ENCODE peak calls at places on chromosomes 7 and 10, in seven cellular contexts. M is stomach, Z is ovary, O is body of pancreas, T is lower leg skin, E is suprapubic skin, J is endothelial cell of umbilical vein. B is an unnamed sample.

GRCh38 chr7:69893915-69894314 is 295.6 kb downstream of the AUTS2 start:
- DNase-seq in T (no peak), Z (no peak), O (no peak), E (no peak), M (no peak), J (no peak), B (no peak)

GRCh38 chr10:525565-526315 is 163.7 kb downstream of the DIP2C start:
- DNase-seq in E (no peak), J (no peak), Z (peak; percentile 14), M (no peak), T (no peak), O (peak; percentile 8), B (no peak)

GRCh38 chr7:78130443-78131200 is 332.0 kb downstream of the PHTF2 start:
- DNase-seq in E (no peak), M (no peak), J (no peak), O (no peak), T (no peak), Z (no peak), B (no peak)

GRCh38 chr7:8147004-8147403 is 115.0 kb downstream of the ICA1 start:
- DNase-seq in E (no peak), J (no peak), O (no peak), Z (no peak), M (no peak), T (no peak), B (no peak)

GRCh38 chr7:1662767-1663166 is 7.3 kb upstream of the ELFN1 start:
- DNase-seq in E (peak; percentile 65), T (peak; percentile 67), J (no peak), M (no peak), O (no peak), Z (no peak), B (no peak)

GRCh38 chr7:29564455-29565185 is 985 bp downstream of the PRR15 start:
- DNase-seq in T (peak; percentile 88), Z (peak; percentile 70), J (peak; percentile 69), M (peak; percentile 81), O (peak; percentile 55), E (no peak), B (peak; percentile 76)

GRCh38 chr10:5450605-5451384 is 38.4 kb downstream of the NET1 start:
- DNase-seq in O (no peak), T (no peak), M (no peak), Z (no peak), E (no peak), J (peak; percentile 56), B (no peak)

GRCh38 chr10:16779375-16779774 is 37.8 kb downstream of the RSU1 start:
- DNase-seq in J (no peak), M (no peak), O (no peak), E (no peak), Z (no peak), T (no peak), B (no peak)

GRCh38 chr10:95877881-95878280 is 29.9 kb upstream of the CC2D2B start:
- DNase-seq in E (no peak), M (no peak), T (no peak), J (no peak), O (no peak), Z (no peak), B (no peak)

GRCh38 chr7:100865372-100865911 is 1.7 kb upstream of the TRIP6 start:
- DNase-seq in Z (no peak), J (peak; percentile 64), T (no peak), O (no peak), M (no peak), E (no peak), B (peak; percentile 53)

GRCh38 chr7:45590679-45591057 is 16.5 kb downstream of the ADCY1 start:
- DNase-seq in E (peak; percentile 43), J (no peak), T (peak; percentile 62), M (peak; percentile 22), Z (peak; percentile 8), O (no peak), B (peak; percentile 27)

GRCh38 chr10:62818426-62819011 is 2.4 kb upstream of the EGR2 start:
- DNase-seq in M (no peak), Z (peak; percentile 25), T (no peak), J (peak; percentile 6), O (no peak), E (no peak), B (peak; percentile 41)

GRCh38 chr10:29634764-29635625 is at the start of gene SVIL:
- DNase-seq in Z (peak; percentile 87), M (no peak), J (peak; percentile 67), T (peak; percentile 92), O (no peak), E (peak; percentile 86), B (peak; percentile 76)
- H3K4me3 ChIP-seq in Z (peak within 1 kb of the TSS; percentile 39), M (no peak within 1 kb of the TSS), J (no peak within 1 kb of the TSS), T (no peak within 1 kb of the TSS), O (no peak within 1 kb of the TSS), E (peak within 1 kb of the TSS; percentile 19), B (peak within 1 kb of the TSS; percentile 42)

GRCh38 chr7:22251284-22251683 is 105.7 kb downstream of the RAPGEF5 start:
- DNase-seq in J (no peak), E (no peak), M (no peak), O (no peak), Z (no peak), T (no peak), B (no peak)
- TF ChIP-seq POLR2A in J (no peak), E (no peak), M (no peak), O (no peak), Z (no peak), T (no peak), B (no peak)

DNA sequence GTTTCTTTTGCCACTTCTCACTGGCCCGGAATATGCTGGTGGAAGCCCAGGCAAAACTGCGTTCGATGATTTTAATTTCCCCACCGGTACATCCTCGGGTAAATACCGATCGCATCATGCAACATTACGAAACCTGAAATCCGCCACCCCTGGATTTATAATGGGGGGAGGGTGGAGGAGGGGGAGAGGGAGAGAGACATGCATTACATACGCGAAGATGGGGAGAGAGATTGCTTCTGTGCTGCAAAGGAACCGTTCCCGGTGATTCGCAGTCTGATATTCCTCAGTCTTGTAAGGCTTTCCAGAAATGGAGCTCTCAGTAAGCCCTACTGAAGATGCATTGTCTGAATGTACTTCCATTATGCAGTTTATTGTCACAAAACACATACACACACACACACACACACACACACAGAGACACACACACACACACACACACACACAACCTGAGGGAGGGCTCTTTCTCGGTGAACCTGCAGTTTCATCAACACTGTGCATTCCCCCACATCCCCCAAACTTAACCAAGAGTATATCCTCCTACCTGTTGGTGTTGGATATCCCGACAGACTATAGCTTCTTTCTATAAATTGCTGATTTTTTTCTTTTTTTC is 741 bp downstream of the GPR85 start:
- DNase-seq in Z (no peak), O (no peak), T (no peak), M (no peak), E (no peak), J (peak; percentile 3), B (no peak)
- H3K4me3 ChIP-seq in Z (no peak overlapping the region), O (no peak overlapping the region), T (no peak overlapping the region), M (peak overlapping the region; percentile 48), E (peak overlapping the region; percentile 57), J (no peak overlapping the region), B (peak overlapping the region; percentile 47)

DNA sequence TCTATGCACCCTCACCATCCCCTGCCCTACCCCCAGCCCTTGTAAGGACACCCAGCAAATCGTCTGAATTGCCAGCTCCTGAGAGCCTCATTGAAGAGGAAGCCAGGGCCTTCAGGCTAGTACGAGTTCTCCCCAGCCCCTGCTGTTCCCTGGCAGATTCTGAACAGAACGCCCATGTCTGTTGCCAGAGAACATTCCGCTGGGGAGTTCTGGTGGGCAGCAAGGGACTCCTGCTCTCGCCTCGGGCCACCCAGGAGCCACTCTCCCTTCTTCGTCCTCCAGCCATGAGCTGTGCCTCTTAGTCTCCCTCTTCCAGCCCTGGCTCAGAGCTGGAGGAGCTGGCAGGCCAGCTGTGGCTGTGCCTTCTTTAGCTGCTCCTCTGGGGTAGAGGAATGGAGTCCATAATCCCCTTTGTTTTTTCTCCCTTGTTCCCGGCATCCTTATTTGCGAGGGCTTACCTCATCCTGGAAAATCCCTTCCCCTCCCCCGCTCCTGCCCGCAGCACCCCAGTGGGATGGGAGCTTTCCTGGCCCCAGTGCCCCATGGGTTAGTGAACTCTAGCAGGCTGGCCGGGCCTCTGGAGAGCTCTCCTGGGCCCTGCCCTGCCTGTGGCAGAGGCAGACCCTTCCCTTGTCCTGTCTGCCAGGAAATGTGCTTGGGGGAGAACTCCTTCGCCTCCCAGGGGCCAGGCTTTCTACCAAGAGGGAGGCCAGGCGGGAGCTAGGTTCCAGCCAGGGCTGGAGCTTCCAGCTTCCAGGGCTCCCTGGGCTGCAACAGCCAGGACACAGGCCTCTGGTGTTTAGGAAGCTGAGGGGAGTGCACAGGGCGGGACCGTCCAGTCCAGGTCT is 16.6 kb upstream of the TRIM8 start:
- DNase-seq in E (no peak), O (peak; percentile 51), T (peak; percentile 83), M (no peak), J (peak; percentile 81), Z (peak; percentile 66), B (no peak)
- TF ChIP-seq POLR2A in E (no peak), O (no peak), T (no peak), M (no peak), J (no peak), Z (no peak), B (no peak)

GRCh38 chr10:79981356-79981672 is 32.4 kb upstream of the SFTPD start:
- DNase-seq in M (no peak), J (no peak), Z (no peak), O (no peak), E (no peak), T (no peak), B (no peak)
- H3K4me3 ChIP-seq in M (peak overlapping the region; percentile 81), J (peak overlapping the region; percentile 24), Z (peak overlapping the region; percentile 53), O (no peak overlapping the region), E (peak overlapping the region; percentile 79), T (peak overlapping the region; percentile 70), B (peak overlapping the region; percentile 62)

GRCh38 chr10:78338717-78339116 is 305.1 kb downstream of the RPS24 start:
- DNase-seq in J (no peak), T (no peak), M (no peak), E (peak; percentile 47), O (no peak), Z (peak; percentile 8), B (no peak)
- TF ChIP-seq POLR2A in J (no peak), T (no peak), M (no peak), E (no peak), O (no peak), Z (no peak), B (no peak)